ENCODE peak calls at places on chromosomes 1 and 21, in nine cellular contexts. Z is HFF-Myc, V is endodermal cell, D is amygdala, T is ELF-1, G is RWPE1, P is NCI-H1105, U is anterior cingulate cortex, K is left ventricle myocardium superior. R is an unnamed sample.

GRCh38 chr1:180911640-180912161 is 996 bp upstream of the KIAA1614 start:
- DNase-seq in K (no peak), G (no peak), U (no peak), D (no peak), Z (no peak), P (no peak), T (no peak), V (peak), R (no peak)

GRCh38 chr1:201245082-201245481 is 38.2 kb upstream of the PKP1 start:
- DNase-seq in U (no peak), K (no peak), G (no peak), P (peak), V (no peak), T (no peak), Z (no peak), D (no peak), R (no peak)

GRCh38 chr1:231494439-231495110 is 33.9 kb upstream of the TSNAX start:
- DNase-seq in K (no peak), P (no peak), U (no peak), G (no peak), V (no peak), T (no peak), Z (no peak), D (no peak), R (no peak)

GRCh38 chr1:60762176-60762575 is 320.2 kb upstream of the NFIA start:
- DNase-seq in Z (no peak), G (no peak), U (no peak), P (no peak), K (no peak), T (no peak), V (no peak), D (no peak), R (no peak)

GRCh38 chr1:87473203-87473661 is 144.6 kb downstream of the LMO4 start:
- DNase-seq in G (peak), T (peak), Z (no peak), P (no peak), K (no peak), D (no peak), V (peak), U (no peak), R (no peak)

GRCh38 chr1:154502066-154502741 is at the start of the genes SHE and TDRD10:
- DNase-seq in G (no peak), T (peak), U (no peak), K (peak), Z (no peak), P (no peak), D (no peak), V (peak), R (no peak)

GRCh38 chr1:205480349-205481278 is 23.9 kb upstream of the CDK18 start:
- DNase-seq in K (no peak), G (no peak), D (no peak), U (no peak), Z (no peak), T (no peak), P (no peak), V (peak), R (no peak)

GRCh38 chr1:63929106-63929478 is 155.3 kb downstream of the ROR1 start:
- DNase-seq in P (no peak), T (no peak), V (no peak), D (no peak), Z (no peak), U (no peak), G (no peak), K (no peak), R (no peak)

GRCh38 chr21:25911730-25912401 is 177.1 kb downstream of the GABPA start:
- DNase-seq in D (peak), T (no peak), G (no peak), K (peak), U (peak), P (no peak), V (no peak), Z (no peak), R (no peak)

GRCh38 chr1:241591317-241591716 is 48.9 kb downstream of the CHML start:
- DNase-seq in P (no peak), K (no peak), G (peak), T (peak), V (no peak), Z (no peak), D (no peak), U (no peak), R (no peak)

GRCh38 chr1:11187936-11188335 is 1.2 kb upstream of the ANGPTL7 start:
- DNase-seq in K (no peak), P (no peak), T (no peak), D (no peak), U (no peak), V (no peak), Z (no peak), G (no peak), R (no peak)

GRCh38 chr21:42407476-42407875 is 3.8 kb downstream of the UBASH3A start:
- DNase-seq in V (no peak), D (no peak), G (no peak), T (no peak), K (no peak), P (no peak), U (no peak), Z (no peak), R (no peak)